ENCODE peak calls at places on chromosome 5, in five cellular contexts. P, G, F, I and R are unnamed samples.

GRCh38 chr5:52743012-52743411 is 44.7 kb upstream of the ITGA1 start:
- ATAC-seq in F (no peak), I (no peak), G (no peak), P (peak), R (no peak)

GRCh38 chr5:134242146-134242545 is 16.3 kb upstream of the PPP2CA start:
- ATAC-seq in P (no peak), G (no peak), F (peak), I (no peak), R (peak)

GRCh38 chr5:34585601-34586104 is 70.5 kb upstream of the RAI14 start:
- ATAC-seq in I (no peak), P (no peak), F (no peak), G (no peak), R (no peak)

GRCh38 chr5:142823176-142823575 is 53.0 kb downstream of the ARHGAP26 start:
- ATAC-seq in P (peak), F (no peak), G (no peak), I (peak), R (no peak)

GRCh38 chr5:123209163-123210013 is 120.3 kb downstream of the PRDM6 start:
- ATAC-seq in F (no peak), P (no peak), G (peak), I (peak), R (no peak)

GRCh38 chr5:60677831-60678664 is 21.9 kb downstream of the DEPDC1B start:
- ATAC-seq in P (peak), F (no peak), G (no peak), I (no peak), R (no peak)

GRCh38 chr5:93236807-93237421 is 344.1 kb downstream of the NR2F1-AS1 start:
- ATAC-seq in F (no peak), P (no peak), G (no peak), I (no peak), R (no peak)

GRCh38 chr5:151509231-151509630 is 61.8 kb downstream of the SLC36A1 start:
- ATAC-seq in I (no peak), G (no peak), F (no peak), P (no peak), R (no peak)